ENCODE peak calls at places on chromosomes 13 and 19, in five cellular contexts. N is A549, L is HepG2, F is GM12878, P is K562. Q is an unnamed sample.

GRCh38 chr13:20714161-20714560 is 10.7 kb downstream of the IL17D start:
- DNase-seq in N (no peak), L (no peak), F (no peak), P (no peak), Q (no peak)

GRCh38 chr13:95834134-95834765 is 157.3 kb downstream of the DNAJC3 start:
- DNase-seq in N (peak), L (peak), F (peak), P (peak), Q (peak)

GRCh38 chr13:113595131-113595530 is 10.6 kb downstream of the TFDP1 start:
- DNase-seq in N (no peak), L (no peak), F (no peak), P (no peak), Q (no peak)

GRCh38 chr13:102359264-102359663 is 42.6 kb downstream of the FGF14 start:
- DNase-seq in N (no peak), L (no peak), F (no peak), P (no peak), Q (no peak)

GRCh38 chr13:81326913-81327312 is 986.0 kb upstream of the SPRY2 start:
- DNase-seq in N (no peak), L (no peak), F (no peak), P (no peak), Q (no peak)

GRCh38 chr19:13864513-13865242 is 12.3 kb upstream of the NANOS3 start:
- DNase-seq in N (no peak), L (no peak), F (no peak), P (no peak), Q (no peak)

GRCh38 chr13:110593430-110594130 is 21.8 kb upstream of the NAXD start:
- DNase-seq in N (peak), L (peak), F (no peak), P (peak), Q (peak)

GRCh38 chr13:34265016-34265692 is 447.2 kb downstream of the RFC3 start:
- DNase-seq in N (peak), L (no peak), F (no peak), P (no peak), Q (no peak)

GRCh38 chr19:22783651-22784050 is 300 bp downstream of the ZNF99 start:
- DNase-seq in N (no peak), L (no peak), F (no peak), P (no peak), Q (no peak)

GRCh38 chr13:47397739-47398138 is 500.9 kb upstream of the HTR2A start:
- DNase-seq in N (no peak), L (no peak), F (no peak), P (no peak), Q (peak)

GRCh38 chr13:26219726-26220125 is 2.4 kb downstream of the RNF6 start:
- DNase-seq in N (no peak), L (no peak), F (no peak), P (no peak), Q (no peak)

GRCh38 chr13:41222259-41222852 is 28.0 kb upstream of the KBTBD7 start:
- DNase-seq in N (peak), L (peak), F (peak), P (peak), Q (peak)

GRCh38 chr13:32228330-32229041 is 86.7 kb downstream of the ZAR1L start:
- DNase-seq in N (no peak), L (no peak), F (no peak), P (peak), Q (peak)

GRCh38 chr13:112181336-112182051 is 114.5 kb downstream of the SOX1 start:
- DNase-seq in N (no peak), L (no peak), F (no peak), P (no peak), Q (no peak)

GRCh38 chr13:21101865-21102576 is 40.6 kb upstream of the LATS2 start:
- DNase-seq in N (no peak), L (peak), F (no peak), P (no peak), Q (no peak)

GRCh38 chr13:44197791-44198770 is 175.5 kb upstream of the SERP2 start:
- DNase-seq in N (no peak), L (no peak), F (peak), P (no peak), Q (no peak)

GRCh38 chr13:40657961-40658360 is 8.5 kb downstream of the FOXO1 start:
- DNase-seq in N (no peak), L (no peak), F (no peak), P (no peak), Q (no peak)

GRCh38 chr13:101383595-101383994 is 32.7 kb downstream of the NALCN start:
- DNase-seq in N (no peak), L (no peak), F (no peak), P (no peak), Q (no peak)

GRCh38 chr13:66563076-66563475 is 667.1 kb downstream of the PCDH9 start:
- DNase-seq in N (no peak), L (no peak), F (no peak), P (peak), Q (no peak)

GRCh38 chr13:70023506-70023905 is 84.1 kb upstream of the ATXN8OS start:
- DNase-seq in N (no peak), L (no peak), F (no peak), P (no peak), Q (no peak)

GRCh38 chr19:51712461-51713081 is 11.2 kb downstream of the HAS1 start:
- DNase-seq in N (peak), L (no peak), F (no peak), P (peak), Q (peak)

GRCh38 chr13:59745395-59745788 is 418.3 kb downstream of the DIAPH3 start:
- DNase-seq in N (no peak), L (peak), F (no peak), P (no peak), Q (no peak)

GRCh38 chr19:57317503-57317902 is 2.8 kb upstream of the ZNF543 start:
- DNase-seq in N (no peak), L (no peak), F (no peak), P (no peak), Q (peak)

GRCh38 chr13:114339779-114340534 is 25.7 kb downstream of the CHAMP1 start:
- DNase-seq in N (peak), L (peak), F (no peak), P (no peak), Q (peak)

GRCh38 chr19:49555600-49556411 is 24.6 kb downstream of the NOSIP start:
- DNase-seq in N (peak), L (no peak), F (no peak), P (peak), Q (peak)

DNA sequence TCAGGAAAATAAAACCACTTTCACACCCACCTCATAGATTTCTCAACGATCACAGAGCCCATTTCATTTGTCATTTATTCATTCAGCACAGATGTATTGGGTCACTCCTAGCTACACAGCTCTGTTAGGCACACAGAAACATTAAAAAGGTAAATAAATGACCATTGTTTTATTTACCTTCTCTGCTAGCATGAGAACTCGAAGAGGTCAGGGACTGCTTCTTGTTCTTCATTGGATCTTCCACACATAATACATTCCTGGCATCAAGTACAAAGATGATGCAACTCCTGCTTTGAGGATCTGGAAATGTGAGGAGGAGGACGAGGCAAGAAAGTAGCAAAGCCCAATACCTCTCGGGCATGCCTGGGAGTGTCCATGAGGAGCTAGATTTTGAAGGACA is 168.1 kb downstream of the RBM26 start:
- DNase-seq in N (no peak), L (no peak), F (no peak), P (no peak), Q (no peak)
- TF ChIP-seq JUNB in N (no peak), L (no peak), F (no peak), P (no peak), Q (no peak)

DNA sequence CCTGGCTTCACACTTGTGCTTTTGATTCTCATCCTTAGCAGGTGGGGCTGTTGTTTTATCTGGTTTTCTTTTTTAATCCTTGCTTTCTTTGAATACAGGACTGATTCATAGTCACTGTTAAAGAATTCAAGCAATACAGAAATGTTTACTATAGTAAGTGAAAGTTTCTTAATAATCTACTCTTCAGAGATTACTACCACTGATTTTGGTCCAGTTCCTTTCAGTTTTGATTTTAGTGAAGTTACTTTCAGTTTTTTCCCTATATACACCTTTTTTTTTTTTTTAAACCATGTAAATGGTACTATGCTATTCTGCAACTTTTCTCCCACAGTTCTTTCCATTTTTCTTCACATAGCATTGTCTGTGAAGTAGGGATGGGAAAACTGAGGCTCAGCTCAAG is 53.6 kb downstream of the GATAD2A start:
- DNase-seq in N (no peak), L (no peak), F (no peak), P (no peak), Q (no peak)
- H3K4me2 ChIP-seq in N (no peak), L (no peak), F (peak), P (no peak), Q (no peak)

DNA sequence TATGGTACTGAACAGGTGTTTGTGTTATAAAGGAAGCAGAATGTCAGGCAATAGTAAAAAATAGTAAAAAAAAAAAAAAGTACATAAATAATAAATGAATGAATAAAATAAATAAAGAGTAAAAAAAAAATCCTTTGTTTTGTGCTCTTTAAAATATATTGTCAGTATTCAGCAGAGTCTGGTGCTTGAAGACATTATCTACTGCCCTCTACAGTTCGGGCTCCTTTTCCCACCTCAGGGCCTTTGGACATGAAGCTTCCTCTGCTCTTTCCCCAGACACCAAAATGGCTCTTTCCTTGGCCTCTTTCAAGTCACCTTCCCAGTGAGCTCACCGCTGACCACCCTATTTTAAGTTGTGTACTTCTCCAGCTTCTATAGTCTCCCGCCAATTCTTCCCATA is 137.5 kb downstream of the TNFRSF19 start:
- DNase-seq in N (no peak), L (no peak), F (no peak), P (peak), Q (no peak)
- TF ChIP-seq CTCF in N (peak), L (peak), F (no peak), P (no peak), Q (no peak)

DNA sequence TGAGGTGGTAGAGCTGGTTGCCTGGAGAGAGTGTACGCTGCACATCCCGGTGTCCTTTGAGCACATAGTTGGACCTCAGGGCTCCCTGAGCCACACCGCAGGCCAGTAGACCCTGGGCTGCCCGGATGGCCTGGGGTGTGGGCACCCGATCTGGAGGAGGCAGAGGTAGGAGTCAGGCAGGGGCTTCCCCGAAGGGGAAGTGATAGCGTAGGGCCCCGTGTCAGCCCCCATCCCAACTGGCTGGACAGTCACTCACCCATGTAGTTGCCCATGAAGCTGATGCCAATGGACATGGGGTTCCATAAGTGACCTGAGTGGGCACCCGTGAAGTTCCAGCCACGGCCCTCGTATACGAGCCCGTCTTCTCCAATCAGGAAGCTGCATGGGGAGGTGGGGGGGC is 3.6 kb downstream of the PGLYRP1 start:
- DNase-seq in N (no peak), L (no peak), F (no peak), P (no peak), Q (no peak)
- TF ChIP-seq JUNB in N (no peak), L (no peak), F (no peak), P (no peak), Q (no peak)

GRCh38 chr19:15591796-15592195 is 23.2 kb upstream of the CYP4F8 start:
- DNase-seq in N (no peak), L (no peak), F (no peak), P (no peak), Q (no peak)

GRCh38 chr19:15589760-15590451 is 25.1 kb upstream of the CYP4F8 start:
- DNase-seq in N (no peak), L (no peak), F (no peak), P (no peak), Q (no peak)

GRCh38 chr19:15595069-15595468 is 19.9 kb upstream of the CYP4F8 start:
- DNase-seq in N (no peak), L (no peak), F (no peak), P (no peak), Q (no peak)
- H3K4me2 ChIP-seq in N (no peak), L (no peak), F (no peak), P (no peak), Q (no peak)

GRCh38 chr13:22106058-22106457 is 435.2 kb downstream of the FGF9 start:
- DNase-seq in N (no peak), L (no peak), F (no peak), P (no peak), Q (no peak)

GRCh38 chr13:22102237-22102636 is 431.4 kb downstream of the FGF9 start:
- DNase-seq in N (no peak), L (no peak), F (no peak), P (no peak), Q (no peak)

GRCh38 chr13:22103628-22104027 is 432.8 kb downstream of the FGF9 start:
- DNase-seq in N (no peak), L (no peak), F (no peak), P (no peak), Q (no peak)

GRCh38 chr13:22107549-22107948 is 436.7 kb downstream of the FGF9 start:
- DNase-seq in N (peak), L (peak), F (no peak), P (no peak), Q (no peak)

DNA sequence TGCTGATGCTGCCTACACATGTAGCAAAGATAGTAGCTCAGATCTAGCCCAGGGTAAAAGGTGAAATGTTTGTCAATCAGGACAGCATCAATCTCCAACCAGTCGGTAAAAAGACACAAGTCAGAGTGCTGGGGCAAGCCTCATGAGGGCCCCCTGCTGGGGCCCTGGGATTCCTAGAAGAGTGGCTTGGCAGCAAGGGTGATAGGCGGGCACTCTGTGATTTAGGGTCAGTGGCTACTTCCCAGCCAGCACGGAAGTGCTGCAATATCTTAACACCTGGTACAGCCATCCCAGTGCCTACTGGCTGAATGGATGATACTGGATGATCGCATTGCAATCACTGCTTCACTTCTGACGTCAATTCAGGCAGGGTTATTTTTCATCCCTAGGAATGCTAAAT is 432.2 kb downstream of the FGF9 start:
- DNase-seq in N (no peak), L (no peak), F (no peak), P (peak), Q (peak)
- TF ChIP-seq CTCF in N (no peak), L (no peak), F (peak), P (peak), Q (no peak)

GRCh38 chr19:41428481-41428859 is 1.3 kb upstream of the B3GNT8 start:
- DNase-seq in N (no peak), L (no peak), F (no peak), P (no peak), Q (no peak)

GRCh38 chr19:41434450-41434849 is 5.3 kb downstream of the DMAC2 start:
- DNase-seq in N (no peak), L (no peak), F (no peak), P (no peak), Q (no peak)

GRCh38 chr19:41430907-41431306 is 3.7 kb upstream of the B3GNT8 start:
- DNase-seq in N (no peak), L (no peak), F (no peak), P (no peak), Q (no peak)

GRCh38 chr19:41433171-41433570 is 6.0 kb upstream of the B3GNT8 start:
- DNase-seq in N (no peak), L (no peak), F (no peak), P (no peak), Q (no peak)

DNA sequence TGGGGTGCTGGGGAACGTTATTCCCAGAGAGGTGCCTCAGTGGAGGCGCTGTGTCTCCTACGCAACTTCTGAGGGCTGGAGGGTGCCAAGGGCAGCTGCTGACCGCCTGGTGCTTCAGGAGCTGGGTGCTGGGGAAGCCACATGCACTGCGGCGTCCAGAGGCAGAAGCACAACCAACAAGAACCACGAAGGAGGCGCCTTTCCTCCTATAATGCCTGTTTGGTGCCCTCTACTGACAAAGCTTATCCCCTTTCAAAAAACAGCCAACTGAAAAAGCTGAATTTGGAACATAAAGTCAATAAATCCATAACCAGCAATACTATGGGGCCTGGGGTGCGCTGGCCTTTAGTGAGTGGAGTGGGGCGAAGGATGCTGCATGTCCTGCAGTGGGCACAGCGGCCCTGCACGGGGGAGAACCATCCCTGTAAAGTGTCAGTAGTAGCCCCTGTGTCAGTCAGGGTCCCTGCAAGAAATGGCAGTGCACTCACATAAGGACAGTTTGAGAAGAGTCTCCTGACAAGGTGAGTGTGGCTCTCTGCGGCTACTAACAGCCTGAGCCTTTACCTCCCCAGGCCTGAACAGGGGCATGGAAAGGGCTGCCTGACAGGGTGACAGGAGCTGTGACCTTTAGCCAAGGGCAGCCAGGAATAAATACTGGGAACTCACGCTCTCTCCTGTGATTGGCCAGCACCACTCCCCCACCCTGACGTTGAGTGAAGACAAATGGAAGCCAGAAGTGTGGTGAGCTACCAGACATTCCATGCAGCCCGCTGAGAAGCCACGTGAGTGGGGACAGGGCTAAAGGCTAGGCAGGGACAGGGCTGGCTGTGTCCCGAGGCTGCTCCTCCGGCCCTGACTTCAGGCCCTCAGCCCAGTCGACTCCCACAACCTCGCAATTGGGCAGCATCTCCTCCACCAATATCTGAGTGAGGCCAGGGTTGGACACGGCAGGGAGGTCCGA is 4.5 kb upstream of the B3GNT8 start:
- DNase-seq in N (no peak), L (peak), F (no peak), P (peak), Q (peak)
- TF ChIP-seq JUNB in N (no peak), L (no peak), F (no peak), P (no peak), Q (no peak)

GRCh38 chr19:17829855-17830566 is 8.7 kb upstream of the INSL3 start:
- DNase-seq in N (peak), L (no peak), F (no peak), P (peak), Q (peak)
- H3K4me2 ChIP-seq in N (peak), L (no peak), F (no peak), P (peak), Q (peak)

GRCh38 chr13:48493076-48493765 is 39.7 kb downstream of the RCBTB2 start:
- DNase-seq in N (no peak), L (no peak), F (no peak), P (peak), Q (no peak)
- TF ChIP-seq CTCF in N (no peak), L (no peak), F (no peak), P (no peak), Q (no peak)

Q was measured in GM23338.